ENCODE peak calls at places on chromosome 2, in eight cellular contexts. E is breast epithelium, K is spleen, I is suprapubic skin, L is transverse colon, V is sigmoid colon, A is stomach, J is HepG2. R is an unnamed sample. For H3K9me3, the result is how much of the 10 kb centered on the place peaks cover.

GRCh38 chr2:46998551-46998950 is 82.9 kb upstream of the MCFD2 start:
- DNase-seq in L (no peak), E (no peak), V (no peak), I (no peak), A (no peak), J (no peak), K (no peak), R (no peak)

GRCh38 chr2:163667064-163667887 is 68.5 kb downstream of the FIGN start:
- DNase-seq in V (no peak), K (no peak), E (no peak), A (no peak), I (no peak), J (peak), L (no peak), R (no peak)

GRCh38 chr2:66697346-66697745 is 262.4 kb downstream of the MEIS1 start:
- DNase-seq in J (no peak), I (no peak), L (no peak), E (no peak), A (no peak), V (no peak), K (no peak), R (no peak)

GRCh38 chr2:240390091-240391073 is 45.1 kb upstream of the GPC1 start:
- DNase-seq in I (no peak), J (no peak), K (peak), E (no peak), L (no peak), A (no peak), V (peak), R (no peak)

GRCh38 chr2:146981921-146982320 is 862.9 kb upstream of the ACVR2A start:
- DNase-seq in I (no peak), J (no peak), V (no peak), L (no peak), A (no peak), E (no peak), K (no peak), R (no peak)

GRCh38 chr2:152465541-152465940 is 130.6 kb downstream of the FMNL2 start:
- DNase-seq in E (no peak), L (no peak), K (no peak), I (no peak), J (no peak), A (no peak), V (no peak), R (no peak)

GRCh38 chr2:68577183-68577582 is 66.2 kb upstream of the PROKR1 start:
- DNase-seq in K (no peak), J (no peak), E (no peak), A (no peak), L (no peak), V (no peak), I (no peak), R (no peak)

GRCh38 chr2:10828346-10828745 is 15.8 kb upstream of the PDIA6 start:
- DNase-seq in K (peak), L (no peak), J (no peak), A (no peak), V (no peak), E (no peak), I (no peak), R (no peak)

GRCh38 chr2:192000196-192000990 is 153.5 kb upstream of the CAVIN2 start:
- DNase-seq in L (no peak), J (no peak), V (no peak), E (no peak), I (no peak), A (no peak), K (no peak), R (no peak)

GRCh38 chr2:205787761-205788160 is 105.5 kb downstream of the NRP2 start:
- DNase-seq in A (no peak), I (no peak), L (no peak), J (no peak), E (no peak), V (no peak), K (no peak), R (no peak)

GRCh38 chr2:170310876-170311502 is 133.0 kb downstream of the MYO3B start:
- DNase-seq in L (no peak), J (no peak), K (no peak), A (no peak), I (no peak), V (no peak), E (no peak), R (no peak)

GRCh38 chr2:68835636-68836035 is 35.6 kb downstream of the BMP10 start:
- DNase-seq in L (no peak), V (no peak), J (no peak), I (no peak), A (no peak), K (no peak), E (no peak), R (no peak)

GRCh38 chr2:178247255-178247654 is 52.9 kb downstream of the OSBPL6 start:
- DNase-seq in V (no peak), I (no peak), A (no peak), J (no peak), E (no peak), K (no peak), L (no peak), R (no peak)
- H3K9me3 ChIP-seq in V (under half), I (under half), A (under half), J (under half), E (under half), K (under half), L (under half), R (under half)

DNA sequence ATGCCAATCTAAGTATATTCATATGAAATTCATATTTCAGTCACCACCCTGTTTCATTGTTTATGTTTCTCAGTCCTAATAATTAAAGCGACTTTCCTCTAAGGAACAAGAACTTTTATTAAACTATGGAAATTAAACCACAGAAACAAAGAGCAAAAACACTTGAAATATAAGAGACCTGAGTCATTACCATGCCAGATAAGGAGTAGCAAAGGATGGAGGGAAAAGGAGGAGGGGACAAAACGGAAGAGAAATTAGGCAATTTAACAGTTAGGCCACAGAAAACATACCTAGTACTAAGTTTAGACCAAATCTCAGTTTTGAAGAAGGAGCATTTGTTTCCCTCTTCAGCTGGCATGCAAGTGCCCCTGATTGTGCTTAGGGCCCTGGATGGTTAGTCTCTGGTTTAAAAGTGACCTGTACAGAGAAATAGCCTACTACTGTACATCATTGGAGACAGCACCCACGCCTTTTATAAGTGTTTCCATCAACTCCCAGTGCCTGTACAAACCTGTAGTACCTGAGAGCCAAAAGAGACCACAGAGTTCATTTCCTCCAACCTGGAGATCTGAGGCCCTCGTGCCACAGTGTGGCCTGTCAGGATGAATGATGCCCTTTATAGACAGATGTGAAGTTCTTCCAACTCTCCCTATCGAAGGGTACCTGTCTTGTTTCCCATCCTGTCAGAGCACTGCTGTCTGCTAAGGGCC is 74.5 kb downstream of the SPATS2L start:
- DNase-seq in L (no peak), A (no peak), K (no peak), J (no peak), E (no peak), I (no peak), V (no peak), R (no peak)
- TF ChIP-seq POLR2AphosphoS5 in L (no peak), A (no peak), K (no peak), J (no peak), E (no peak), I (no peak), V (no peak), R (no peak)

GRCh38 chr2:215395687-215396460 is 40.0 kb downstream of the FN1 start:
- DNase-seq in V (no peak), E (no peak), I (no peak), A (no peak), J (no peak), K (no peak), L (no peak), R (no peak)
- H3K27ac ChIP-seq in V (peak), E (no peak), I (no peak), A (no peak), J (no peak), K (no peak), L (peak), R (no peak)

GRCh38 chr2:125796784-125797183 is 859.2 kb upstream of the GYPC start:
- DNase-seq in L (no peak), K (no peak), I (no peak), A (no peak), E (no peak), V (no peak), J (no peak), R (no peak)

GRCh38 chr2:125797192-125797591 is 858.8 kb upstream of the GYPC start:
- DNase-seq in V (no peak), I (no peak), K (no peak), E (no peak), L (no peak), A (no peak), J (no peak), R (no peak)
- H3K9me3 ChIP-seq in V (under half), I (under half), K (under half), E (under half), L (under half), A (under half), J (half or more), R (under half)

GRCh38 chr2:235756491-235756890 is 262.6 kb downstream of the AGAP1 start:
- DNase-seq in V (peak), I (no peak), L (no peak), A (no peak), E (no peak), J (no peak), K (no peak), R (no peak)

GRCh38 chr2:235749121-235749780 is 255.4 kb downstream of the AGAP1 start:
- DNase-seq in V (no peak), E (no peak), L (no peak), I (no peak), A (no peak), K (no peak), J (no peak), R (no peak)

GRCh38 chr2:235757212-235757611 is 263.4 kb downstream of the AGAP1 start:
- DNase-seq in A (no peak), K (no peak), L (no peak), E (no peak), J (no peak), I (no peak), V (no peak), R (no peak)

GRCh38 chr2:235754381-235755207 is 260.8 kb downstream of the AGAP1 start:
- DNase-seq in E (peak), I (no peak), L (no peak), A (no peak), J (no peak), V (no peak), K (no peak), R (peak)

GRCh38 chr2:235752875-235753274 is 259.0 kb downstream of the AGAP1 start:
- DNase-seq in V (no peak), L (no peak), A (no peak), E (no peak), I (no peak), K (no peak), J (no peak), R (no peak)
- TF ChIP-seq POLR2AphosphoS5 in V (no peak), L (no peak), A (no peak), E (no peak), I (no peak), K (no peak), J (no peak), R (no peak)

GRCh38 chr2:79585701-79586428 is 73.0 kb downstream of the CTNNA2 start:
- DNase-seq in J (no peak), V (no peak), E (no peak), L (no peak), I (no peak), A (no peak), K (no peak), R (no peak)
- H3K27ac ChIP-seq in J (no peak), V (no peak), E (no peak), L (no peak), I (no peak), A (no peak), K (no peak), R (no peak)

GRCh38 chr2:213336253-213336770 is 52.0 kb downstream of the SPAG16 start:
- DNase-seq in E (no peak), A (no peak), J (no peak), I (no peak), K (peak), L (no peak), V (no peak), R (no peak)
- H3K9me3 ChIP-seq in E (half or more), A (half or more), J (under half), I (under half), K (half or more), L (under half), V (under half), R (under half)

GRCh38 chr2:38483773-38484501 is 106.9 kb upstream of the ATL2 start:
- DNase-seq in I (no peak), L (no peak), J (no peak), A (no peak), V (no peak), E (no peak), K (no peak), R (no peak)

GRCh38 chr2:38484957-38485356 is 107.9 kb upstream of the ATL2 start:
- DNase-seq in E (no peak), J (no peak), I (no peak), V (no peak), L (no peak), A (no peak), K (no peak), R (no peak)

GRCh38 chr2:38486213-38487026 is 109.3 kb upstream of the ATL2 start:
- DNase-seq in I (no peak), A (no peak), V (no peak), E (no peak), K (no peak), L (no peak), J (no peak), R (no peak)

GRCh38 chr2:38487852-38488251 is 110.8 kb upstream of the ATL2 start:
- DNase-seq in E (no peak), I (no peak), V (no peak), K (no peak), A (no peak), L (no peak), J (no peak), R (no peak)

DNA sequence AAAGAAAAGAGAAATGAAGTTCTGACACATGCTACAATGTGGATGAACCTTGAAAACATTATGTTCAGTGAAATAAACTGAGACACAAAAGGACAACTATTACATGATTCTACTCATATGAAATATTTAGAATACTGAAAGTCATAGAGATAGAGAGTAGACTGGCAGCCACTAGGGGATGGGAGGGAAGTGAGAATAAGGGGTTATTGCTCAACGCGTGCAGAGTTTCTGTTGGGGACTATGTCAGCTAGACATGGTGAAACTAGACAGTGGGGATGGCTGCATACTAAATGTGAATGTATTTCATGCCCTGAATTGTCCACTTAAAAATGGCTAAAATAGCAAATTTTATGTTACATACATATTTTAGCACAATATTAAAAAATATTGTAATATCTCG is 108.7 kb upstream of the ATL2 start:
- DNase-seq in A (no peak), V (no peak), J (no peak), I (no peak), E (no peak), K (no peak), L (no peak), R (no peak)
- TF ChIP-seq POLR2AphosphoS5 in A (no peak), V (no peak), J (no peak), I (no peak), E (no peak), K (no peak), L (no peak), R (no peak)

R was measured in prostate gland.